ENCODE peak calls at places on chromosomes 7 and 10, in nine cellular contexts. C is endodermal cell, S is K562, Y is colonic mucosa, W is SK-N-SH, B is keratinocyte, U is neural progenitor cell, D is kidney, V is fibroblast of lung. N is an unnamed sample. For H3K4me1, the result is how much of the 10 kb centered on the place peaks cover.

GRCh38 chr7:46387646-46388045 is 466.6 kb upstream of the IGFBP3 start:
- DNase-seq in W (no peak), B (no peak), D (no peak), C (no peak), S (no peak), U (no peak), V (peak), Y (no peak), N (no peak)

GRCh38 chr7:48637382-48637781 is 287.0 kb upstream of the CDC14C start:
- DNase-seq in Y (no peak), C (no peak), V (peak), B (no peak), D (no peak), W (no peak), S (no peak), U (no peak), N (no peak)

GRCh38 chr7:153188161-153188560 is 428.6 kb downstream of the ACTR3B start:
- DNase-seq in B (no peak), V (no peak), Y (no peak), C (no peak), S (no peak), D (no peak), U (no peak), W (no peak), N (no peak)

GRCh38 chr7:129785457-129786178 is 167.1 kb downstream of the UBE2H start:
- DNase-seq in Y (no peak), C (peak), B (no peak), D (no peak), S (peak), V (no peak), U (peak), W (no peak), N (no peak)

GRCh38 chr7:22610871-22611757 is 111.1 kb upstream of the STEAP1B start:
- DNase-seq in S (no peak), W (no peak), V (peak), D (no peak), B (no peak), C (no peak), Y (no peak), U (no peak), N (no peak)

GRCh38 chr7:45435846-45436245 is 138.3 kb upstream of the ADCY1 start:
- DNase-seq in Y (no peak), D (no peak), B (peak), V (peak), C (no peak), U (no peak), W (no peak), S (no peak), N (no peak)

GRCh38 chr10:132465889-132466519 is 69.0 kb downstream of the PWWP2B start:
- DNase-seq in U (no peak), V (no peak), C (no peak), B (no peak), Y (no peak), D (peak), S (no peak), W (no peak), N (no peak)

GRCh38 chr7:66306243-66306642 is 101.1 kb downstream of the TPST1 start:
- DNase-seq in B (no peak), U (no peak), D (no peak), C (no peak), Y (no peak), S (no peak), W (no peak), V (peak), N (no peak)

GRCh38 chr7:24826662-24827020 is 69.4 kb upstream of the GSDME start:
- DNase-seq in D (no peak), B (no peak), Y (no peak), V (peak), S (no peak), W (no peak), U (no peak), C (no peak), N (peak)

GRCh38 chr10:33086100-33086499 is 128.1 kb upstream of the ITGB1 start:
- DNase-seq in S (no peak), U (no peak), W (no peak), D (no peak), C (no peak), Y (no peak), B (no peak), V (no peak), N (no peak)

GRCh38 chr10:104293781-104294321 is 24.9 kb downstream of the GSTO2 start:
- DNase-seq in B (no peak), C (no peak), Y (no peak), W (no peak), U (no peak), D (no peak), S (no peak), V (no peak), N (no peak)

GRCh38 chr7:93442478-93443224 is 131.9 kb downstream of the CALCR start:
- DNase-seq in B (no peak), W (no peak), D (no peak), S (peak), V (peak), Y (peak), U (peak), C (peak), N (peak)

GRCh38 chr10:125868372-125868975 is 12.6 kb downstream of the DHX32 start:
- DNase-seq in W (peak), S (peak), U (peak), D (no peak), V (peak), B (no peak), C (peak), Y (no peak), N (peak)

GRCh38 chr7:115340828-115341227 is 418.9 kb downstream of the MDFIC start:
- DNase-seq in C (no peak), Y (no peak), W (no peak), S (no peak), U (no peak), B (peak), V (peak), D (no peak), N (peak)

GRCh38 chr10:48369501-48369900 is 63.0 kb downstream of the MAPK8 start:
- DNase-seq in W (no peak), S (no peak), B (no peak), U (no peak), C (no peak), Y (no peak), V (no peak), D (no peak), N (no peak)

GRCh38 chr7:122528879-122529481 is 169.9 kb downstream of the RNF133 start:
- DNase-seq in S (peak), D (no peak), V (peak), U (peak), Y (no peak), B (no peak), W (peak), C (no peak), N (no peak)

GRCh38 chr10:90451283-90451682 is 406.6 kb downstream of the HTR7 start:
- DNase-seq in D (no peak), U (no peak), B (no peak), S (no peak), Y (no peak), C (no peak), V (peak), W (no peak), N (no peak)

GRCh38 chr7:94511763-94512162 is 2.2 kb downstream of the CASD1 start:
- DNase-seq in U (no peak), W (no peak), Y (no peak), D (no peak), V (peak), B (peak), C (no peak), S (no peak), N (no peak)

GRCh38 chr7:117019786-117020604 is 66.7 kb downstream of the ST7 start:
- DNase-seq in S (peak), V (peak), Y (peak), C (peak), U (peak), B (no peak), D (peak), W (peak), N (no peak)

GRCh38 chr7:6442114-6442513 is 5.6 kb downstream of the DAGLB start:
- DNase-seq in W (no peak), V (peak), C (no peak), S (no peak), U (no peak), B (no peak), Y (no peak), D (no peak), N (no peak)

GRCh38 chr10:127145173-127145572 is 51.2 kb downstream of the INSYN2A start:
- DNase-seq in Y (no peak), D (no peak), U (no peak), V (peak), C (no peak), S (no peak), W (no peak), B (no peak), N (no peak)

GRCh38 chr10:46247808-46248569 is 38.8 kb upstream of the ANTXRL start:
- DNase-seq in D (peak), U (no peak), B (no peak), S (peak), V (no peak), C (no peak), Y (peak), W (peak), N (no peak)

GRCh38 chr10:11832042-11832441 is 8.9 kb downstream of the PROSER2 start:
- DNase-seq in S (no peak), C (no peak), B (no peak), V (no peak), D (no peak), U (no peak), Y (no peak), W (no peak), N (no peak)

GRCh38 chr10:43857206-43857952 is 208.7 kb upstream of the ZNF32 start:
- DNase-seq in Y (no peak), W (peak), D (no peak), U (no peak), C (no peak), S (no peak), B (no peak), V (peak), N (peak)

GRCh38 chr7:95471076-95471475 is 14.7 kb upstream of the ASB4 start:
- DNase-seq in B (no peak), U (peak), S (no peak), W (no peak), V (no peak), Y (no peak), C (no peak), D (no peak), N (no peak)

GRCh38 chr10:9850415-9850814 is 1167.3 kb upstream of the CELF2 start:
- DNase-seq in B (no peak), D (no peak), V (no peak), Y (no peak), U (no peak), W (no peak), C (no peak), S (no peak), N (no peak)

GRCh38 chr7:90957883-90958282 is 306.4 kb upstream of the FZD1 start:
- DNase-seq in V (no peak), D (no peak), Y (no peak), B (no peak), C (no peak), W (no peak), U (no peak), S (no peak), N (no peak)

GRCh38 chr10:114398587-114399331 is 5.5 kb downstream of the AFAP1L2 start:
- DNase-seq in B (no peak), Y (no peak), S (no peak), U (no peak), D (no peak), C (no peak), V (no peak), W (no peak), N (no peak)

GRCh38 chr10:19917756-19918478 is 101.7 kb downstream of the PLXDC2 start:
- DNase-seq in V (peak), U (no peak), D (no peak), S (no peak), B (no peak), Y (no peak), W (no peak), C (no peak), N (no peak)

GRCh38 chr7:22564511-22565045 is 64.6 kb upstream of the STEAP1B start:
- DNase-seq in V (peak), B (no peak), W (no peak), Y (no peak), U (no peak), C (no peak), S (peak), D (no peak), N (no peak)

GRCh38 chr7:14739496-14740185 is 162.9 kb downstream of the DGKB start:
- DNase-seq in U (no peak), Y (no peak), S (no peak), B (no peak), C (no peak), W (no peak), D (no peak), V (no peak), N (no peak)

GRCh38 chr7:8284606-8285005 is 22.6 kb upstream of the ICA1 start:
- DNase-seq in U (no peak), B (no peak), D (no peak), C (no peak), W (no peak), S (no peak), V (no peak), Y (peak), N (no peak)

GRCh38 chr10:25888627-25889026 is 45.4 kb upstream of the MYO3A start:
- DNase-seq in U (no peak), D (no peak), S (peak), V (no peak), B (no peak), C (no peak), W (peak), Y (no peak), N (no peak)

GRCh38 chr7:6346581-6346980 is 74.2 kb upstream of the CYTH3 start:
- DNase-seq in B (no peak), S (no peak), C (peak), V (no peak), Y (no peak), W (no peak), D (no peak), U (peak), N (no peak)

GRCh38 chr10:93454146-93454545 is 28.0 kb downstream of the MYOF start:
- DNase-seq in B (no peak), V (no peak), W (no peak), S (no peak), D (no peak), U (no peak), C (no peak), Y (no peak), N (no peak)

GRCh38 chr7:139087212-139087611 is 22.3 kb downstream of the ZC3HAV1 start:
- DNase-seq in S (no peak), C (no peak), W (no peak), U (no peak), D (no peak), B (no peak), V (no peak), Y (no peak), N (no peak)

GRCh38 chr7:106060394-106060920 is 51.7 kb downstream of the SYPL1 start:
- DNase-seq in W (no peak), S (no peak), U (no peak), V (no peak), C (peak), B (no peak), D (no peak), Y (no peak), N (no peak)

GRCh38 chr7:106057204-106057961 is 54.7 kb downstream of the SYPL1 start:
- DNase-seq in D (no peak), U (no peak), C (no peak), S (no peak), Y (no peak), V (no peak), B (no peak), W (no peak), N (no peak)

GRCh38 chr7:106057962-106058901 is 53.9 kb downstream of the SYPL1 start:
- DNase-seq in W (no peak), Y (peak), S (no peak), U (peak), D (peak), C (peak), B (no peak), V (no peak), N (peak)

GRCh38 chr7:106059556-106059955 is 52.6 kb downstream of the SYPL1 start:
- DNase-seq in C (no peak), V (no peak), S (no peak), W (no peak), B (no peak), Y (no peak), U (no peak), D (no peak), N (no peak)

DNA sequence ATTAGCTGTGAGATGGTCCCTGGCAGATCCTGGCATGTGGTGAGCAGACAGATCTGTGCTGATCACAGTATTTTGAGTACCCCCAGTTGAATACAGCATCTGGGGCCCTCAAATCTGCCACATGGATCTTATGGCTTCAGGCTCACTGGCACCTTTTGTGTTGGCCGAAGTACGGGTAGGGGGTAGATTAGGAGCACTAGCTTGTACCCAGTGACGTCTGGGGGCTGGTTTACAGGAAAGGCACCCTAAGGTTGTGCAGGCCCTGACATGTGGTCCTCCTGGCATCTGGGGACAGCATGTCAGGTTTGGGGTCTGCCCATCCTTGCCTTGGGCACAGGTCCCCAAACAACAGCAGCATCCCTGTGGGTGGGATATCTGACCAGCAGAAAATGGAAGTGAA is 53.2 kb downstream of the SYPL1 start:
- DNase-seq in S (no peak), W (peak), U (no peak), C (no peak), V (no peak), D (no peak), Y (no peak), B (no peak), N (no peak)
- H3K4me1 ChIP-seq in S (under half), W (under half), U (under half), C (under half), V (under half), D (under half), Y (under half), B (half or more), N (under half)

DNA sequence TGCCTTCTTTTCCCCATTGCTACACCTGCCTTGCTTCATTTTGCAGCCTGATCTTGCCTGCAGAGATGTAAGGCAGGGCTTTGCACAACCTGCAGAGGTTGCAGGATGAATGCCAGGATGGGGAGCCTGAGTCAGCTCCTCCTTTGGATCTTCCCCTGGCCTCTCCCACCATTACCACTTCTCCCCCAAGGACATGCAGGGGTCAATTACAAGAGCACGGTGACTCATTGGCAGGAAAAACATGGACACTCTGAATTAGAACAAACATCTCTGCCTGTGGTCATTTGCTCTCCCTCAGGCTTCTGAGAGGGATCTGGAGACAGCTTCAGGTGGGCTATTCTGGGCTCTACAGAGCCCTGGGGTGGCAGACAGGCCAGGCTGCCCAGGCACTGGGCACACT is 89.2 kb downstream of the HERPUD2 start:
- DNase-seq in S (no peak), V (peak), D (no peak), Y (no peak), B (no peak), C (no peak), W (no peak), U (no peak), N (no peak)
- TF ChIP-seq CTCF in S (no peak), V (no peak), D (no peak), Y (no peak), B (no peak), C (no peak), W (no peak), U (no peak), N (no peak)

GRCh38 chr10:555281-555680 is 134.2 kb downstream of the DIP2C start:
- DNase-seq in B (no peak), S (no peak), C (peak), D (no peak), V (no peak), Y (no peak), W (no peak), U (no peak), N (no peak)

GRCh38 chr10:554182-554848 is 135.2 kb downstream of the DIP2C start:
- DNase-seq in S (no peak), V (peak), W (no peak), C (peak), B (no peak), U (no peak), Y (no peak), D (no peak), N (no peak)

GRCh38 chr10:557792-558328 is 131.6 kb downstream of the DIP2C start:
- DNase-seq in U (no peak), Y (no peak), B (no peak), V (no peak), W (peak), S (no peak), D (no peak), C (peak), N (peak)

GRCh38 chr10:556971-557370 is 132.5 kb downstream of the DIP2C start:
- DNase-seq in V (no peak), W (no peak), B (no peak), S (no peak), Y (no peak), U (no peak), D (no peak), C (peak), N (no peak)

DNA sequence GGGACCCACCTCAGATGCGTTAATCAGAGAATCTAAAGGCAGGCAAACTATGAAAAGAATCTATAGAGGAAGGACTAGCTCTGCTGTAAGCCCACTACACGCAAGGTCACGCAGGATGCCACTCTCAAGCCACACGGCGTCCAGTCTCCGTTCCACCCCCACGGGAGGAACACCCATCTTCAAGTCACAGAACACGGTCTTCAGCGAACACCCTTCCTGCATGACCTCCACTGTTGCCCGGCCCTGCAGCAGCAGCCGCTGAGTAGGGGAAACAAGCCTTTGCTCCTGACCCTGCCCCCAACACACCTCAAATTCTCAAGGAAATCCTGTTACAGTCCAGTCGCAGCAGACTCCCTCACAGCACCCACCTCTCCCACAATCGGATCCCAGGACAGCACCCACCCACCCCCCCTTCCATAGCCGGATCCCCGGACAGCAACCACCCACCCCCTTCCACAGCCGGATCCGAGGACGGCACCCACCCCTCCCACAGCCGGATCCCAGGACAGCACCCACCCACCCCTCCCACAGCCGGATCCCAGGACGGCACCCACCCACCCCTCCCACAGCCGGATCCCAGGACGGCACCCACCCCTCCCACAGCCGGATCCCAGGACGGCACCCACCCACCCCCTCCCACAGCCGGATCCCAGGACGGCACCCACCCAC is 133.7 kb downstream of the DIP2C start:
- DNase-seq in W (no peak), C (peak), S (no peak), D (no peak), Y (no peak), V (no peak), U (no peak), B (no peak), N (no peak)
- H3K9ac ChIP-seq in W (no peak), C (no peak), S (no peak), D (no peak), Y (no peak), V (no peak), U (no peak), B (no peak), N (no peak)

GRCh38 chr7:47552631-47553030 is 29.3 kb downstream of the TNS3 start:
- DNase-seq in Y (no peak), W (no peak), U (no peak), C (no peak), D (no peak), S (no peak), V (peak), B (no peak), N (no peak)
- H3K4me1 ChIP-seq in Y (under half), W (under half), U (under half), C (under half), D (under half), S (under half), V (under half), B (under half), N (under half)